ENCODE peak calls at places on chromosomes 3 and 15, in seven cellular contexts. V is RWPE1, X is tibial artery, W is testis, Z is HFFc6, A is thoracic aorta, H is heart right ventricle. F is an unnamed sample.

GRCh38 chr3:11509175-11510000 is 134.3 kb downstream of the VGLL4 start:
- DNase-seq in W (peak; percentile 90), X (peak; percentile 86), Z (peak; percentile 82), H (peak; percentile 71), A (peak; percentile 36), V (no peak), F (no peak)

GRCh38 chr3:163785693-163786092 is 1292.6 kb downstream of the SI start:
- DNase-seq in Z (no peak), X (no peak), A (no peak), W (peak; percentile 37), V (no peak), H (no peak), F (peak; percentile 7)

GRCh38 chr3:128486692-128487537 is 6.1 kb downstream of the GATA2 start:
- DNase-seq in Z (no peak), X (no peak), A (no peak), W (no peak), V (no peak), H (no peak), F (no peak)

GRCh38 chr3:21912656-21913055 is 161.6 kb upstream of the ZNF385D start:
- DNase-seq in Z (peak; percentile 7), X (no peak), W (no peak), H (no peak), V (no peak), A (no peak), F (no peak)

GRCh38 chr15:35117508-35118280 is 32.6 kb upstream of the NANOGP8 start:
- DNase-seq in V (no peak), Z (no peak), X (no peak), H (no peak), A (no peak), W (no peak), F (no peak)

GRCh38 chr15:23074684-23075083 is 35.3 kb upstream of the TUBGCP5 start:
- DNase-seq in X (no peak), W (no peak), A (no peak), Z (no peak), V (no peak), H (no peak), F (no peak)

GRCh38 chr15:45704329-45705249 is 69.8 kb downstream of the SQOR start:
- DNase-seq in Z (peak; percentile 46), A (no peak), X (peak; percentile 26), W (peak; percentile 25), H (peak; percentile 21), V (no peak), F (no peak)

GRCh38 chr3:152998554-152998953 is 163.5 kb upstream of the RAP2B start:
- DNase-seq in V (no peak), X (no peak), Z (no peak), A (no peak), W (no peak), H (no peak), F (no peak)

GRCh38 chr15:59965741-59966140 is 38.4 kb upstream of the FOXB1 start:
- DNase-seq in Z (no peak), W (no peak), X (no peak), A (no peak), H (no peak), V (no peak), F (no peak)

GRCh38 chr3:42683875-42684593 is 1.3 kb upstream of the KLHL40 start:
- DNase-seq in H (no peak), V (peak; percentile 97), X (peak; percentile 90), A (peak; percentile 94), W (no peak), Z (peak; percentile 93), F (no peak)

GRCh38 chr3:189664311-189664710 is 33.1 kb downstream of the TP63 start:
- DNase-seq in A (no peak), V (peak; percentile 63), X (peak; percentile 27), H (no peak), W (no peak), Z (peak; percentile 69), F (no peak)

GRCh38 chr15:70508561-70509281 is 254.6 kb downstream of the UACA start:
- DNase-seq in X (no peak), W (no peak), V (peak; percentile 98), Z (peak; percentile 82), H (no peak), A (no peak), F (no peak)

GRCh38 chr3:158105710-158106438 is at the start of gene SHOX2:
- DNase-seq in X (peak; percentile 68), W (peak; percentile 46), A (no peak), H (peak; percentile 56), V (no peak), Z (peak; percentile 62), F (peak; percentile 30)

GRCh38 chr3:171874251-171874679 is 31.1 kb downstream of the TMEM212 start:
- DNase-seq in W (no peak), X (no peak), A (no peak), H (no peak), V (peak; percentile 18), Z (peak; percentile 96), F (no peak)

GRCh38 chr3:143171656-143172055 is 52.1 kb downstream of the CHST2 start:
- DNase-seq in Z (peak; percentile 52), X (no peak), H (no peak), A (no peak), W (no peak), V (no peak), F (no peak)

GRCh38 chr3:163914567-163914966 is 1163.7 kb downstream of the SI start:
- DNase-seq in X (no peak), Z (no peak), V (no peak), H (no peak), A (no peak), W (no peak), F (no peak)

GRCh38 chr15:37007301-37007700 is 93.0 kb downstream of the MEIS2 start:
- DNase-seq in W (no peak), A (no peak), H (no peak), X (no peak), Z (no peak), V (no peak), F (no peak)

GRCh38 chr15:27342991-27343390 is 372.0 kb downstream of the GABRG3 start:
- DNase-seq in W (no peak), X (no peak), Z (no peak), V (no peak), H (no peak), A (no peak), F (no peak)

GRCh38 chr15:82739086-82739485 is 29.4 kb upstream of the AP3B2 start:
- DNase-seq in V (no peak), W (no peak), Z (peak; percentile 2), H (no peak), A (no peak), X (no peak), F (no peak)

GRCh38 chr3:5585085-5585484 is 397.6 kb downstream of the EDEM1 start:
- DNase-seq in H (no peak), A (no peak), W (no peak), Z (no peak), V (no peak), X (no peak), F (no peak)

GRCh38 chr3:158672293-158673176 is at the start of gene LXN:
- DNase-seq in A (peak; percentile 33), Z (peak; percentile 82), X (peak; percentile 83), W (peak; percentile 85), V (peak; percentile 93), H (peak; percentile 78), F (peak; percentile 83)

GRCh38 chr3:8730641-8731040 is 3.0 kb upstream of the CAV3 start:
- DNase-seq in Z (no peak), V (no peak), W (no peak), X (no peak), A (no peak), H (no peak), F (no peak)

GRCh38 chr15:58715266-58715917 is 34.1 kb downstream of the ADAM10 start:
- DNase-seq in H (no peak), X (no peak), V (no peak), Z (no peak), A (no peak), W (no peak), F (no peak)

GRCh38 chr15:67884009-67884408 is 44.2 kb upstream of the RNU6-1 start:
- DNase-seq in H (no peak), X (no peak), W (no peak), A (no peak), Z (no peak), V (no peak), F (no peak)
- TF ChIP-seq CTCF in H (no peak), X (no peak), W (no peak), A (no peak), Z (no peak), V (no peak), F (no peak)

GRCh38 chr3:62007036-62007435 is 366.3 kb downstream of the FEZF2 start:
- DNase-seq in A (no peak), X (no peak), H (no peak), Z (peak; percentile 50), V (no peak), W (no peak), F (no peak)
- TF ChIP-seq CTCF in A (no peak), X (no peak), H (no peak), Z (no peak), V (no peak), W (no peak), F (no peak)

GRCh38 chr3:38843898-38844297 is 27.9 kb upstream of the SCN10A start:
- DNase-seq in V (peak; percentile 13), A (no peak), W (peak; percentile 19), Z (peak; percentile 65), X (no peak), H (no peak), F (no peak)

GRCh38 chr3:38836561-38836960 is 20.5 kb upstream of the SCN10A start:
- DNase-seq in V (no peak), X (no peak), H (no peak), W (no peak), Z (no peak), A (no peak), F (no peak)

GRCh38 chr3:38837358-38837757 is 21.3 kb upstream of the SCN10A start:
- DNase-seq in V (no peak), Z (no peak), W (no peak), X (no peak), A (no peak), H (no peak), F (no peak)

GRCh38 chr3:38842266-38842965 is 26.4 kb upstream of the SCN10A start:
- DNase-seq in A (no peak), V (no peak), Z (no peak), X (no peak), W (no peak), H (no peak), F (no peak)

DNA sequence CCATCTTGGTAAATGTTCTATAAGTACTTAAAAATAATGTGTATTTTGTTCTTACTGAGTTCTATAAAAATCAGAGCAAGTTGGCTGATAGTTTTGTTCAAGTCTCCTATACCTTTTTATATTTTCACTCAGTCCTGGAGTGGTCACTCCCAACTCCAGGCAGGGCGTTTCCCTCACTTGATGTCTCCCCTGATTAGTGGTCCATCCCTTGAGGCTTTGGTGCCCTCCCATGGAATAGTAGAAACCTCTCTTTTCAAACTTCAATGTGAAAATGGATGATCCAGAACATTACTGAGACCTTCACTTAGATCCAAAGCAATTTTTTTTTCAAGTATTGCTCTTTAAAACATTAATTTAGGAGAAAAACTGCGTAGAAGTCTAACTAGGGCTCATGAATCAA is 25.0 kb upstream of the SCN10A start:
- DNase-seq in X (no peak), W (no peak), A (no peak), V (no peak), H (no peak), Z (no peak), F (no peak)
- TF ChIP-seq CTCF in X (no peak), W (no peak), A (no peak), V (no peak), H (no peak), Z (peak; percentile 27), F (no peak)

DNA sequence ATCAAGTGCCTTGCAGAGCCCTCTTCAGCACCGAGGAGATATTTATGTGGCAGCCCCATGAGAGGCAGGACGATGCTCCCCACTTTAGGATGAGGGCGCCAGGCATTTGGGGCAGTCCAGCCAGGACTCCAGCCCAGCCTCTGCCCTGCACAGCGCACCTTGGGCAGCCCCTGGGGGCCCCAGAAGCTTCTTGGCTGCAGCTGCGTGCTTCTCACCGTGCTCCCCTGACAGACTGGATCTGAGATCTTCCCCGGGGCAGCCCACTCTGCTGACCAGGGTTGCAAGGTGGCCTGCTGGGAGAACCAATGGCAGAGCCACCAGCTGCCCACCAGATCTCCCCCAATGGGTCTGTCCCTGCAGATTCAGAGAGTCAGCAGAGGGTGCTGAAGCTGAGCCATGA is 14.9 kb upstream of the KLF13 start:
- DNase-seq in W (peak; percentile 10), A (no peak), X (no peak), Z (no peak), V (no peak), H (no peak), F (no peak)
- TF ChIP-seq CTCF in W (no peak), A (no peak), X (no peak), Z (no peak), V (no peak), H (no peak), F (no peak)